ENCODE peak calls at places on chromosome 6, in four cellular contexts. M is H1, V is mesendoderm, Y is IMR-90. U is an unnamed sample.

GRCh38 chr6:3090013-3090412 is 21.7 kb downstream of the RIPK1 start:
- DNase-seq in M (no peak), V (no peak), Y (no peak), U (no peak)

GRCh38 chr6:25035451-25036435 is 100.0 kb upstream of the RIPOR2 start:
- DNase-seq in M (no peak), V (peak), Y (no peak), U (peak)

GRCh38 chr6:163180874-163181541 is 233.5 kb upstream of the QKI start:
- DNase-seq in M (peak), V (peak), Y (no peak), U (peak)

GRCh38 chr6:11139051-11139960 is 27.8 kb upstream of the ERVFRD-1 start:
- DNase-seq in M (no peak), V (peak), Y (peak), U (peak)

GRCh38 chr6:163146036-163146435 is 268.5 kb upstream of the QKI start:
- DNase-seq in M (no peak), V (no peak), Y (no peak), U (no peak)

GRCh38 chr6:2578729-2579128 is 172.0 kb downstream of the MYLK4 start:
- DNase-seq in M (no peak), V (peak), Y (peak), U (no peak)

GRCh38 chr6:30155522-30156261 is 5.3 kb downstream of the TRIM10 start:
- DNase-seq in M (no peak), V (no peak), Y (no peak), U (no peak)

GRCh38 chr6:161626132-161626676 is 352.3 kb upstream of the AGPAT4 start:
- DNase-seq in M (no peak), V (no peak), Y (no peak), U (no peak)

GRCh38 chr6:7761047-7761446 is 35.1 kb downstream of the BMP6 start:
- DNase-seq in M (no peak), V (no peak), Y (peak), U (no peak)

GRCh38 chr6:40286027-40286426 is 301.1 kb downstream of the LRFN2 start:
- DNase-seq in M (no peak), V (peak), Y (no peak), U (no peak)

GRCh38 chr6:63530984-63531383 is 41.3 kb upstream of the LOC128125822 start:
- DNase-seq in M (no peak), V (no peak), Y (no peak), U (no peak)

GRCh38 chr6:163536770-163537169 is 122.3 kb downstream of the QKI start:
- DNase-seq in M (no peak), V (no peak), Y (peak), U (no peak)

GRCh38 chr6:96235927-96236326 is 220.2 kb downstream of the FUT9 start:
- DNase-seq in M (no peak), V (no peak), Y (no peak), U (no peak)

GRCh38 chr6:160082627-160083026 is 39.0 kb upstream of the SLC22A1 start:
- DNase-seq in M (no peak), V (no peak), Y (no peak), U (no peak)

GRCh38 chr6:23106951-23107350 is 537.6 kb downstream of the HDGFL1 start:
- DNase-seq in M (no peak), V (no peak), Y (peak), U (no peak)

GRCh38 chr6:45566882-45567281 is 189.1 kb upstream of the SUPT3H start:
- DNase-seq in M (no peak), V (peak), Y (peak), U (no peak)

GRCh38 chr6:71268710-71269437 is 19.7 kb upstream of the OGFRL1 start:
- DNase-seq in M (no peak), V (no peak), Y (no peak), U (no peak)

GRCh38 chr6:33807606-33808005 is 3.8 kb upstream of the MLN start:
- DNase-seq in M (no peak), V (no peak), Y (no peak), U (no peak)

GRCh38 chr6:131065112-131065823 is 2.2 kb upstream of the EPB41L2 start:
- DNase-seq in M (no peak), V (no peak), Y (no peak), U (no peak)

GRCh38 chr6:56076033-56076432 is 171.3 kb downstream of the COL21A1 start:
- DNase-seq in M (no peak), V (peak), Y (no peak), U (peak)

GRCh38 chr6:17948725-17949124 is 38.7 kb downstream of the KIF13A start:
- DNase-seq in M (no peak), V (no peak), Y (no peak), U (no peak)
- H2BK120ac ChIP-seq in M (no peak), V (no peak), Y (no peak), U (no peak)

GRCh38 chr6:89562114-89562815 is 76.3 kb downstream of the LYRM2 start:
- DNase-seq in M (no peak), V (no peak), Y (no peak), U (no peak)

GRCh38 chr6:89564752-89565427 is 73.7 kb downstream of the LYRM2 start:
- DNase-seq in M (no peak), V (no peak), Y (no peak), U (no peak)

GRCh38 chr6:89566011-89566775 is 72.4 kb downstream of the LYRM2 start:
- DNase-seq in M (no peak), V (no peak), Y (no peak), U (no peak)

GRCh38 chr6:89566930-89567634 is 71.5 kb downstream of the LYRM2 start:
- DNase-seq in M (no peak), V (peak), Y (no peak), U (no peak)

DNA sequence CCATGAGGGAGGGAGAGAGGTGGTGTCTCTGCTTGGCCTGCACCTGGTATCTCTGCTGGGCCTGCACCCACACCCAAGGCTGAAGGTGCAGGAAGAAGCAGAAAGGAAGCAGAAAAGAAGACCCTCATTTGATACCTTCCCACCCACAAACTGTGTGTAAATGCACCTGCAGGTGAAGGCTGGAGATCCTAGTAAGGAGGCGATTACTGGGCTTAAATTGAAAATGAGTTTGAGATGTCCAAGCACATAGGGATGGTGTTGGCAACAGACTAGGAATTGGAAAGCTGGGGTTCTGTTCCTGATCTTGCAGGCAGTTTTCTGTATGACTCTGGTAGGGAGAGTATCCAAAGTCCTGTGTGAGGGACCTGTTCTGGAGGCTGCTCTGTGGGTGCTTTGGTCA is 74.7 kb downstream of the LYRM2 start:
- DNase-seq in M (no peak), V (no peak), Y (no peak), U (no peak)
- H2BK120ac ChIP-seq in M (no peak), V (no peak), Y (no peak), U (peak)

DNA sequence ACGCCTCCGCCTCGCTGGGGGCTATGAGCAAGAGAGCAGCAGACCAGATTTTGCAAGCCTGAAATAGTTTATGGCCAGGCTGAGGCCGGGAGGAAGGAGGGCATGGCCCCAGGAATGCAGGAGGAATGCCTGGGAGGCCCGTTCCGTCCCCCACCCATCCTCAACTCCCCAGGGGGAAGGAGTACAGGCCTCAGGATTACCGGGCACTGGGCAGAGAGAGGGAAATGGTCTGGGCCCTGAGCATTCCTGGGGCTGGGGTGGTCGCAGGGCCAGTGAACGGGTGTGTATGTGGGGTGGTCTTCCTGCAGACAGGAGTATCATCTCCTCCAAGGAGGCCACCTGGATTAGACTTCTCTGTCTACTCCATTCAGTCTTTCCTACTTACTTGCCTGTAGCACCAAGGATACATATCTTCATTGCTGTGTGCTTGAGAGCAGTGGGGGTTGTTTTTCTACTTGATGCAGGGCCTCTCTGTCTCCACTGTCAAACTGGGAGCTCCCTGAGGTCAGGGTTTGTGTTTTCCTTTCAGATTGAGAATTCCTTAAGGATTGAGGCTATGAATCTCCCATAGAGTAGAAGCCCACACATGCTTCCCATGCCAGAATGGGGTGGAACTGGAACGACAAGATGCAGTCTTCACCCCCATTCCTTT is 81.3 kb downstream of the VEGFA start:
- DNase-seq in M (no peak), V (peak), Y (peak), U (peak)
- H2BK120ac ChIP-seq in M (no peak), V (no peak), Y (peak), U (no peak)

GRCh38 chr6:13534536-13534935 is 39.9 kb upstream of the SIRT5 start:
- DNase-seq in M (no peak), V (no peak), Y (no peak), U (no peak)

GRCh38 chr6:13538084-13538483 is 36.3 kb upstream of the SIRT5 start:
- DNase-seq in M (no peak), V (peak), Y (peak), U (no peak)

GRCh38 chr6:13537527-13537897 is 36.9 kb upstream of the SIRT5 start:
- DNase-seq in M (no peak), V (no peak), Y (no peak), U (no peak)

GRCh38 chr6:13536796-13537526 is 37.4 kb upstream of the SIRT5 start:
- DNase-seq in M (no peak), V (no peak), Y (no peak), U (no peak)

DNA sequence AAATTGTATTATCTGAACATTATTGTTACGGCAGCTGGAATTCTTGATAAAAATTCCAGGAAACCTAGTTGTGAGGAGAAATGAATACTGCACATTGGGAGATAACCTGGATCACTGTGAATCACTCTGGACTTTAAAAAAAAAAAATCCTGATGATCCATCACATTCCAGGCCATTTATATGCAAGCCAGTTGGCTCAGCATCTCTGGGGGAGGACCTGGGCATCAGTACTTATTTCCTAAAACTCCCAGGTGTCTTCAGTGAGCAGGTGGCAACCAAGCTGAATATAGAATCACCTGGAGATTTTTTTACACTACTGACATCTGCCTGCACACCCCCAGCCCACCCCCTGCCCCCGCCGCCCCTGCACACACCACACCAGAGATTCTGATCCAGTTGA is 39.1 kb upstream of the SIRT5 start:
- DNase-seq in M (no peak), V (no peak), Y (no peak), U (no peak)
- H2BK120ac ChIP-seq in M (no peak), V (no peak), Y (no peak), U (no peak)

GRCh38 chr6:155534678-155535077 is 79.0 kb upstream of the NOX3 start:
- DNase-seq in M (no peak), V (no peak), Y (no peak), U (no peak)
- H2BK120ac ChIP-seq in M (no peak), V (no peak), Y (no peak), U (no peak)